ENCODE peak calls at places on chromosomes 5 and 9, in seven cellular contexts. V, X, Y, J, R, H and M are unnamed samples.

GRCh38 chr9:1876891-1877496 is 138.2 kb upstream of the SMARCA2 start:
- DNase-seq in V (no peak), X (peak; percentile 45), Y (no peak), J (no peak), R (no peak), H (no peak), M (no peak)

GRCh38 chr5:150703767-150704166 is 2.9 kb upstream of the RBM22 start:
- DNase-seq in V (no peak), X (no peak), Y (no peak), J (no peak), R (no peak), H (no peak), M (no peak)

GRCh38 chr5:26482817-26483375 is 555.5 kb downstream of the CDH9 start:
- DNase-seq in V (no peak), X (no peak), Y (peak; percentile 52), J (no peak), R (peak; percentile 2), H (no peak), M (no peak)

GRCh38 chr5:74641014-74641777 is 668 bp upstream of the ENC1 start:
- DNase-seq in V (peak; percentile 53), X (peak; percentile 71), Y (peak; percentile 74), J (no peak), R (peak; percentile 57), H (no peak), M (peak; percentile 79)

GRCh38 chr5:62584395-62584794 is 5.8 kb downstream of the LRRC70 start:
- DNase-seq in V (no peak), X (no peak), Y (no peak), J (no peak), R (no peak), H (no peak), M (no peak)

GRCh38 chr9:134332266-134332665 is 6.0 kb downstream of the RXRA start:
- DNase-seq in V (no peak), X (no peak), Y (no peak), J (no peak), R (no peak), H (no peak), M (no peak)

GRCh38 chr9:14320272-14321245 is 6.6 kb upstream of the NFIB start:
- DNase-seq in V (no peak), X (no peak), Y (no peak), J (no peak), R (no peak), H (peak; percentile 80), M (peak; percentile 50)

GRCh38 chr5:72295539-72295938 is 24.5 kb downstream of the MRPS27 start:
- DNase-seq in V (no peak), X (no peak), Y (no peak), J (no peak), R (no peak), H (no peak), M (no peak)

GRCh38 chr9:25353783-25354182 is 324.5 kb downstream of the TUSC1 start:
- DNase-seq in V (no peak), X (no peak), Y (no peak), J (no peak), R (no peak), H (no peak), M (no peak)